ENCODE peak calls at places on chromosomes 13 and 19, in ten cellular contexts. A, H, G, Q, X, E, F, Z, L and P are unnamed samples.

GRCh38 chr19:47776568-47776967 is 1.9 kb upstream of the SELENOW start:
- DNase-seq in A (no peak), H (peak; percentile 98), G (no peak), Q (no peak), X (no peak), E (no peak), F (no peak), Z (no peak), L (no peak), P (no peak)

GRCh38 chr13:106533940-106534843 is 1.3 kb downstream of the EFNB2 start:
- DNase-seq in A (peak; percentile 12), H (no peak), G (peak; percentile 64), Q (peak; percentile 58), X (peak; percentile 69), E (peak; percentile 59), F (no peak), Z (peak; percentile 69), L (peak; percentile 30), P (peak; percentile 41)

GRCh38 chr13:50838031-50838430 is 5.5 kb downstream of the DLEU7 start:
- DNase-seq in A (no peak), H (no peak), G (no peak), Q (no peak), X (no peak), E (no peak), F (no peak), Z (peak; percentile 11), L (no peak), P (no peak)

GRCh38 chr19:10115392-10116084 is 4.0 kb downstream of the P2RY11 start:
- DNase-seq in A (peak; percentile 43), H (no peak), G (no peak), Q (no peak), X (no peak), E (no peak), F (no peak), Z (no peak), L (no peak), P (no peak)

GRCh38 chr19:19546751-19547162 is 8.7 kb downstream of the CILP2 start:
- DNase-seq in A (no peak), H (no peak), G (no peak), Q (no peak), X (no peak), E (no peak), F (no peak), Z (no peak), L (no peak), P (no peak)

GRCh38 chr13:59112375-59112774 is 1051.4 kb downstream of the DIAPH3 start:
- DNase-seq in A (no peak), H (peak; percentile 91), G (no peak), Q (peak; percentile 98), X (no peak), E (no peak), F (peak; percentile 67), Z (peak; percentile 84), L (no peak), P (no peak)

GRCh38 chr19:35904312-35905068 is 2.2 kb downstream of the HCST start:
- DNase-seq in A (no peak), H (no peak), G (no peak), Q (no peak), X (no peak), E (no peak), F (no peak), Z (no peak), L (no peak), P (no peak)

GRCh38 chr13:113013878-113014751 is 45.1 kb downstream of the MCF2L start:
- DNase-seq in A (no peak), H (peak; percentile 26), G (no peak), Q (no peak), X (no peak), E (no peak), F (no peak), Z (no peak), L (no peak), P (no peak)

GRCh38 chr13:111602874-111603273 is 282.4 kb downstream of the TEX29 start:
- DNase-seq in A (no peak), H (no peak), G (no peak), Q (no peak), X (no peak), E (no peak), F (no peak), Z (no peak), L (no peak), P (no peak)

GRCh38 chr13:111609631-111610030 is 289.2 kb downstream of the TEX29 start:
- DNase-seq in A (no peak), H (no peak), G (no peak), Q (no peak), X (no peak), E (no peak), F (no peak), Z (no peak), L (no peak), P (no peak)

GRCh38 chr13:111599791-111600190 is 279.3 kb downstream of the TEX29 start:
- DNase-seq in A (no peak), H (no peak), G (no peak), Q (no peak), X (no peak), E (no peak), F (no peak), Z (no peak), L (no peak), P (no peak)

GRCh38 chr13:111598751-111599150 is 278.3 kb downstream of the TEX29 start:
- DNase-seq in A (no peak), H (no peak), G (no peak), Q (no peak), X (no peak), E (no peak), F (no peak), Z (no peak), L (no peak), P (no peak)

DNA sequence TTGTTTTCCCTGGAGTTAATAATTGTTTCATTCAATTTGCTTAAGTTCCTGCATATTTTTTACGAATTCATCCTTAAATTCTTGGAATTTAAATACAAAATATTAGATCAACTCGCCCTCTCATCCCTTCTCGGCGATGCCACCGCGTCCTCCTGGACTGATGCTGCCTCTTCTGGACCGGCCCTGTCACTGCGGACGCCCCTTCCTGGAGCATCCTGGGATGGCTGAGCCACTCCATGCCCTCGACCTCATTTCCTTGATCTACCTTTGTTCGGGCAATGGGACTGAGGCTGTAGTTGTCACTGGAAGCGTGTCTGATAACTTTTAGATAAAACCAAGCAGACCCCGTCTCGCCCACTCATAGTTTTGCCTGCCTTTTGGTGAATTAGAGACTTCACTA is 283.6 kb downstream of the TEX29 start:
- DNase-seq in A (no peak), H (no peak), G (no peak), Q (no peak), X (no peak), E (no peak), F (no peak), Z (no peak), L (no peak), P (no peak)
- TF ChIP-seq CTCF in A (no peak), H (no peak), G (no peak), Q (no peak), X (no peak), E (no peak), F (no peak), Z (no peak), L (no peak), P (no peak)

GRCh38 chr19:12867120-12868099 is 13.8 kb downstream of the DNASE2 start:
- DNase-seq in A (peak; percentile 70), H (peak; percentile 32), G (peak; percentile 91), Q (peak; percentile 37), X (peak; percentile 89), E (peak; percentile 88), F (no peak), Z (peak; percentile 42), L (peak; percentile 43), P (peak; percentile 74)
- TF ChIP-seq CTCF in A (no peak), H (peak; percentile 5), G (no peak), Q (no peak), X (no peak), E (no peak), F (no peak), Z (no peak), L (no peak), P (no peak)

GRCh38 chr19:12526542-12526941 is 24.7 kb downstream of the ZNF564 start:
- DNase-seq in A (no peak), H (no peak), G (no peak), Q (no peak), X (no peak), E (no peak), F (no peak), Z (no peak), L (no peak), P (no peak)

GRCh38 chr19:12527034-12527836 is 24.0 kb downstream of the ZNF564 start:
- DNase-seq in A (peak; percentile 40), H (peak; percentile 52), G (peak; percentile 8), Q (peak; percentile 36), X (no peak), E (no peak), F (no peak), Z (no peak), L (no peak), P (no peak)

DNA sequence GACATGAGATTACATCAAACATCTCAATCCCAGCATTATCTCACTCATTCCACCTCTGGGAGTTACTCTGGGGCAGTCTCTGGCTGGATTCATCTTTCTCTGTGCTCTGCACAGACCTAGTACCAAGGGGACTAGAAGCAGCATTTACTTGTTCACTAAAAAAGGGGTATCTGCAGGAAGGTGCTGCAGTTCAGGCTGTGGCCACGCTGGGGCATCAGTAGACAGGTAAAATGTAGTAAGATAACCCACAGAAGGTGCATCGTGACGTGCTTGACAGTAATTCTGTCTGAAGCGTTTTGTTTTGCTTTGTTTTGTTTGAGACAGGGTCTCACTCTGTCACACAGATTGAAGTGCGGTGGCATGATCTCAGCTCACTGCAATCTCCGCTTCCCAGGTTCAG is 29.3 kb downstream of the ZNF564 start:
- DNase-seq in A (peak; percentile 26), H (no peak), G (no peak), Q (no peak), X (no peak), E (no peak), F (no peak), Z (no peak), L (no peak), P (no peak)
- TF ChIP-seq CTCF in A (no peak), H (peak; percentile 30), G (no peak), Q (peak; percentile 5), X (no peak), E (no peak), F (no peak), Z (no peak), L (no peak), P (no peak)

GRCh38 chr19:4624301-4624700 is 15.0 kb upstream of the TNFAIP8L1 start:
- DNase-seq in A (no peak), H (no peak), G (peak; percentile 46), Q (no peak), X (no peak), E (no peak), F (no peak), Z (no peak), L (no peak), P (no peak)

GRCh38 chr19:4620675-4621074 is 18.6 kb upstream of the TNFAIP8L1 start:
- DNase-seq in A (no peak), H (no peak), G (peak; percentile 58), Q (no peak), X (no peak), E (no peak), F (no peak), Z (no peak), L (no peak), P (no peak)

GRCh38 chr19:4618019-4618418 is 21.3 kb upstream of the TNFAIP8L1 start:
- DNase-seq in A (no peak), H (no peak), G (no peak), Q (no peak), X (no peak), E (no peak), F (no peak), Z (no peak), L (no peak), P (no peak)

GRCh38 chr19:4622695-4623421 is 16.5 kb upstream of the TNFAIP8L1 start:
- DNase-seq in A (no peak), H (no peak), G (peak; percentile 59), Q (peak; percentile 7), X (no peak), E (no peak), F (no peak), Z (no peak), L (no peak), P (no peak)

DNA sequence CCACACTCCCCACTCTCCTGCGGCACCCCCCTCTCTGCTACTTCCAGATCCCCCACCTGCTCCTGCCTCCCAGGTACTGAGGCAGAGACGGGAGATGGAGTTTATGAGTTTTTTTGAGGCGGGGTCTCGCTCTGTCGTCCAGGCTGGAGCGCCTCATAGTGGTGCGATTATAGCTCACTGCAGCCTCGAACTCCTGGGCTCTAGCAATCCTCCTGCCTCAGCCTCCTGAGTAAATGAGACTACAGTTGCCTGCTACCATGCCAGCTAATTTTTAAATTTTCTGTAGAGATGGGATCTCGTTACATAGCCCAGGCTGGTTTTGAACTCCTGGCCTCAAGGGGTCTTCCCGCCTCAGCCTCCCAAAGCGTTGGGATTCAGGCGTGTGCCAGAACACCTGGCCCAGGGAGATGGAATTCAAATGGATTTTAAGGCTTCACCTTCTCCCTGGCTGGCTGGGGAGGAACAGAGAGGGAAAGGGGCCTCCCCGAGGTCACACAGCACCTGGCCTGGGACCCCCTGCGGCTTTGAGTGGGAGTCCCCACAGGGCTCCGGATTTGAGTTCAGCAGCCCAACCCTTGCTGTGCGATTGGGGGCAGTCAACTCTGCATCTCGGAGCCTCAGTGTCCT is 19.5 kb upstream of the TNFAIP8L1 start:
- DNase-seq in A (no peak), H (no peak), G (no peak), Q (no peak), X (no peak), E (no peak), F (no peak), Z (no peak), L (no peak), P (no peak)
- TF ChIP-seq CTCF in A (no peak), H (no peak), G (no peak), Q (no peak), X (no peak), E (no peak), F (no peak), Z (no peak), L (no peak), P (no peak)